ENCODE peak calls at places on chromosomes 12 and 14, in eight cellular contexts. E is fibroblast of gingiva; D is NCI-H1105 treated with DMSO at 0.1 percent for 48 hours; X is stimulated activated naive CD8-positive, alpha-beta T cell treated with anti-CD3 and anti-CD28 coated beads, Interleukin-15, amount 100 ng/mL, for 72 hours; U is activated gamma-delta T cell treated with anti-CD3 and anti-CD28 coated beads, Interleukin-2, amount 50 U/mL, for 16 hours; Y is transverse colon; T is mucosa of gallbladder; Q is stimulated activated CD4-positive, alpha-beta T cell treated with anti-CD3 and anti-CD28 coated beads, TNF-alpha, amount 100 ng/mL, for 48 hours. B is an unnamed sample.

GRCh38 chr12:38695057-38695456 is 210.3 kb downstream of the CPNE8 start:
- DNase-seq in E (no peak), X (no peak), T (no peak), D (no peak), U (no peak), Y (no peak), Q (no peak), B (no peak)

GRCh38 chr14:89720076-89720687 is 234.3 kb downstream of the EFCAB11 start:
- DNase-seq in E (no peak), U (no peak), T (no peak), Y (no peak), X (peak), D (no peak), Q (no peak), B (no peak)

GRCh38 chr12:128079476-128079875 is 187.5 kb upstream of the TMEM132C start:
- DNase-seq in D (no peak), X (no peak), Y (no peak), U (no peak), T (no peak), Q (no peak), E (no peak), B (no peak)

GRCh38 chr12:116999066-116999465 is 88.3 kb downstream of the FBXW8 start:
- DNase-seq in D (no peak), U (no peak), X (no peak), Q (no peak), T (no peak), Y (no peak), E (no peak), B (no peak)

GRCh38 chr12:124861492-124861891 is 2.2 kb downstream of the SCARB1 start:
- DNase-seq in U (no peak), T (peak), E (peak), X (no peak), Q (no peak), Y (peak), D (no peak), B (peak)

GRCh38 chr12:128288896-128289295 is 21.9 kb downstream of the TMEM132C start:
- DNase-seq in U (no peak), T (no peak), E (no peak), Y (no peak), Q (no peak), D (no peak), X (no peak), B (no peak)

GRCh38 chr14:101636081-101636560 is 74.8 kb downstream of the DIO3 start:
- DNase-seq in E (no peak), U (no peak), Q (peak), X (no peak), D (no peak), Y (no peak), T (no peak), B (no peak)

GRCh38 chr12:14597480-14597879 is 29.8 kb upstream of the PLBD1 start:
- DNase-seq in Q (no peak), Y (no peak), D (no peak), E (no peak), X (no peak), U (no peak), T (no peak), B (no peak)

GRCh38 chr12:9335867-9336266 is 127.7 kb upstream of the PZP start:
- DNase-seq in E (no peak), Q (no peak), X (no peak), D (no peak), T (no peak), U (no peak), Y (no peak), B (no peak)

GRCh38 chr14:99432491-99432890 is 48.2 kb downstream of the SETD3 start:
- DNase-seq in U (no peak), X (no peak), Y (no peak), Q (no peak), E (no peak), T (no peak), D (no peak), B (no peak)

GRCh38 chr14:105453847-105454246 is 20.8 kb upstream of the CRIP2 start:
- DNase-seq in Y (no peak), U (no peak), Q (no peak), T (no peak), X (no peak), D (no peak), E (no peak), B (no peak)

GRCh38 chr14:52314521-52315354 is 626 bp downstream of the PTGER2 start:
- DNase-seq in T (no peak), Q (peak), E (peak), U (no peak), X (peak), D (peak), Y (peak), B (peak)

GRCh38 chr12:46380397-46380796 is 7.8 kb upstream of the SLC38A2 start:
- DNase-seq in Q (no peak), T (no peak), X (no peak), U (no peak), E (no peak), D (no peak), Y (no peak), B (no peak)

GRCh38 chr14:26175659-26176058 is 422.2 kb downstream of the NOVA1 start:
- DNase-seq in T (no peak), D (no peak), U (no peak), Y (no peak), X (no peak), Q (no peak), E (no peak), B (peak)

GRCh38 chr14:97185186-97185585 is 388.0 kb downstream of the VRK1 start:
- DNase-seq in Q (no peak), E (no peak), T (no peak), Y (no peak), D (peak), X (no peak), U (no peak), B (peak)

GRCh38 chr12:66971816-66972215 is 292.9 kb upstream of the GRIP1 start:
- DNase-seq in U (no peak), T (no peak), Q (no peak), D (no peak), E (no peak), X (no peak), Y (no peak), B (no peak)

GRCh38 chr12:50246873-50247612 is 36.3 kb downstream of the LIMA1 start:
- DNase-seq in Y (peak), T (peak), U (no peak), Q (no peak), E (peak), D (no peak), X (peak), B (peak)

GRCh38 chr12:121857322-121858246 is 1.1 kb downstream of the HPD start:
- DNase-seq in T (no peak), Y (no peak), X (no peak), Q (no peak), E (peak), U (no peak), D (no peak), B (no peak)

GRCh38 chr12:3147260-3147659 is 70.1 kb downstream of the TSPAN9 start:
- DNase-seq in Y (no peak), X (no peak), D (no peak), Q (no peak), U (no peak), E (no peak), T (no peak), B (no peak)

GRCh38 chr14:105935384-105935783 is 409.0 kb downstream of the TMEM121 start:
- DNase-seq in U (no peak), T (peak), D (no peak), X (no peak), E (no peak), Y (no peak), Q (no peak), B (no peak)

GRCh38 chr14:75022655-75023054 is 19.9 kb downstream of the EIF2B2 start:
- DNase-seq in Y (no peak), Q (no peak), D (peak), X (peak), T (no peak), U (no peak), E (no peak), B (no peak)

GRCh38 chr12:120119395-120119973 is 2.9 kb upstream of the RAB35 start:
- DNase-seq in U (no peak), E (peak), Y (no peak), X (peak), D (no peak), Q (no peak), T (no peak), B (no peak)

GRCh38 chr14:94571950-94572349 is 9.3 kb upstream of the SERPINA5 start:
- DNase-seq in U (no peak), Y (no peak), Q (no peak), X (no peak), D (no peak), T (no peak), E (peak), B (peak)

GRCh38 chr14:65949711-65950516 is 536.3 kb upstream of the CCDC196 start:
- DNase-seq in T (peak), Y (peak), D (peak), E (peak), X (peak), U (no peak), Q (peak), B (peak)

GRCh38 chr14:32623300-32624093 is 294.4 kb downstream of the AKAP6 start:
- DNase-seq in Y (no peak), X (no peak), E (peak), U (no peak), Q (no peak), D (no peak), T (no peak), B (no peak)

GRCh38 chr14:65926935-65927700 is 514.6 kb downstream of the FUT8 start:
- DNase-seq in Q (no peak), X (no peak), U (no peak), D (no peak), T (no peak), Y (no peak), E (no peak), B (no peak)

GRCh38 chr14:23483216-23483854 is 13.8 kb downstream of the NGDN start:
- DNase-seq in T (no peak), U (no peak), D (peak), E (no peak), X (peak), Y (no peak), Q (no peak), B (peak)

GRCh38 chr14:73814158-73814557 is 37.5 kb upstream of the PTGR2 start:
- DNase-seq in U (no peak), Y (no peak), D (no peak), T (no peak), Q (no peak), X (no peak), E (no peak), B (no peak)

GRCh38 chr12:24947541-24948451 is 1.1 kb downstream of the BCAT1 start:
- DNase-seq in E (no peak), T (no peak), Y (no peak), X (no peak), D (peak), Q (no peak), U (no peak), B (no peak)

GRCh38 chr12:130280226-130280625 is 57.5 kb upstream of the PIWIL1 start:
- DNase-seq in U (no peak), D (no peak), Y (no peak), E (no peak), T (no peak), Q (no peak), X (peak), B (no peak)

B was measured in testis.